ENCODE peak calls at places on chromosomes 12 and 14, in nine cellular contexts. One of them, this sample, is unnamed.

GRCh38 chr12:70787612-70788011 is 132.9 kb downstream of the PTPRR start:
- DNase-seq in GM20000: no peak
- DNase-seq in left ventricle myocardium inferior: no peak
- DNase-seq in AG04450: no peak
- DNase-seq in neural crest cell: no peak
- DNase-seq in cardiac muscle cell: no peak
- DNase-seq in pancreas: no peak
- DNase-seq in gastrocnemius medialis: no peak
- DNase-seq in heart right ventricle: no peak
- DNase-seq in this sample: no peak

GRCh38 chr12:96448287-96448686 is 41.1 kb upstream of the CFAP54 start:
- DNase-seq in GM20000: no peak
- DNase-seq in left ventricle myocardium inferior: no peak
- DNase-seq in AG04450: peak
- DNase-seq in neural crest cell: no peak
- DNase-seq in cardiac muscle cell: no peak
- DNase-seq in pancreas: no peak
- DNase-seq in gastrocnemius medialis: no peak
- DNase-seq in heart right ventricle: no peak
- DNase-seq in this sample: no peak

GRCh38 chr12:108665608-108666202 is 32.0 kb upstream of the SELPLG start:
- DNase-seq in GM20000: no peak
- DNase-seq in left ventricle myocardium inferior: no peak
- DNase-seq in AG04450: no peak
- DNase-seq in neural crest cell: no peak
- DNase-seq in cardiac muscle cell: peak
- DNase-seq in pancreas: no peak
- DNase-seq in gastrocnemius medialis: no peak
- DNase-seq in heart right ventricle: no peak
- DNase-seq in this sample: no peak

GRCh38 chr14:43308411-43308810 is 1198.7 kb downstream of the FSCB start:
- DNase-seq in GM20000: no peak
- DNase-seq in left ventricle myocardium inferior: no peak
- DNase-seq in AG04450: no peak
- DNase-seq in neural crest cell: no peak
- DNase-seq in cardiac muscle cell: no peak
- DNase-seq in pancreas: no peak
- DNase-seq in gastrocnemius medialis: no peak
- DNase-seq in heart right ventricle: no peak
- DNase-seq in this sample: no peak

GRCh38 chr12:65937181-65937641 is 112.9 kb downstream of the HMGA2 start:
- DNase-seq in GM20000: no peak
- DNase-seq in left ventricle myocardium inferior: no peak
- DNase-seq in AG04450: no peak
- DNase-seq in neural crest cell: no peak
- DNase-seq in cardiac muscle cell: no peak
- DNase-seq in pancreas: no peak
- DNase-seq in gastrocnemius medialis: no peak
- DNase-seq in heart right ventricle: no peak
- DNase-seq in this sample: no peak

GRCh38 chr12:19965196-19966038 is 402.9 kb upstream of the PDE3A start:
- DNase-seq in GM20000: no peak
- DNase-seq in left ventricle myocardium inferior: no peak
- DNase-seq in AG04450: no peak
- DNase-seq in neural crest cell: no peak
- DNase-seq in cardiac muscle cell: no peak
- DNase-seq in pancreas: no peak
- DNase-seq in gastrocnemius medialis: no peak
- DNase-seq in heart right ventricle: no peak
- DNase-seq in this sample: no peak

GRCh38 chr14:60485057-60485599 is 735 bp downstream of the C14orf39 start:
- DNase-seq in GM20000: no peak
- DNase-seq in left ventricle myocardium inferior: no peak
- DNase-seq in AG04450: no peak
- DNase-seq in neural crest cell: no peak
- DNase-seq in cardiac muscle cell: peak
- DNase-seq in pancreas: no peak
- DNase-seq in gastrocnemius medialis: no peak
- DNase-seq in heart right ventricle: no peak
- DNase-seq in this sample: no peak

GRCh38 chr12:115922952-115923564 is 354.4 kb downstream of the MED13L start:
- DNase-seq in GM20000: no peak
- DNase-seq in left ventricle myocardium inferior: no peak
- DNase-seq in AG04450: no peak
- DNase-seq in neural crest cell: no peak
- DNase-seq in cardiac muscle cell: no peak
- DNase-seq in pancreas: no peak
- DNase-seq in gastrocnemius medialis: no peak
- DNase-seq in heart right ventricle: no peak
- DNase-seq in this sample: no peak

GRCh38 chr14:22561661-22562579 is 27.1 kb downstream of the DAD1 start:
- DNase-seq in GM20000: peak
- DNase-seq in left ventricle myocardium inferior: no peak
- DNase-seq in AG04450: no peak
- DNase-seq in neural crest cell: no peak
- DNase-seq in cardiac muscle cell: no peak
- DNase-seq in pancreas: no peak
- DNase-seq in gastrocnemius medialis: no peak
- DNase-seq in heart right ventricle: no peak
- DNase-seq in this sample: no peak

GRCh38 chr12:51536159-51536558 is 54.9 kb upstream of the SCN8A start:
- DNase-seq in GM20000: no peak
- DNase-seq in left ventricle myocardium inferior: no peak
- DNase-seq in AG04450: no peak
- DNase-seq in neural crest cell: no peak
- DNase-seq in cardiac muscle cell: no peak
- DNase-seq in pancreas: no peak
- DNase-seq in gastrocnemius medialis: no peak
- DNase-seq in heart right ventricle: no peak
- DNase-seq in this sample: no peak

GRCh38 chr14:73712540-73713141 is 1.5 kb downstream of the PNMA1 start:
- DNase-seq in GM20000: peak
- DNase-seq in left ventricle myocardium inferior: no peak
- DNase-seq in AG04450: no peak
- DNase-seq in neural crest cell: no peak
- DNase-seq in cardiac muscle cell: peak
- DNase-seq in pancreas: no peak
- DNase-seq in gastrocnemius medialis: no peak
- DNase-seq in heart right ventricle: no peak
- DNase-seq in this sample: no peak

GRCh38 chr14:103104654-103105511 is 10.4 kb downstream of the EXOC3L4 start:
- DNase-seq in GM20000: peak
- DNase-seq in left ventricle myocardium inferior: peak
- DNase-seq in AG04450: no peak
- DNase-seq in neural crest cell: peak
- DNase-seq in cardiac muscle cell: peak
- DNase-seq in pancreas: peak
- DNase-seq in gastrocnemius medialis: peak
- DNase-seq in heart right ventricle: peak
- DNase-seq in this sample: no peak

GRCh38 chr14:78136695-78137094 is 33.5 kb upstream of the NRXN3 start:
- DNase-seq in GM20000: no peak
- DNase-seq in left ventricle myocardium inferior: no peak
- DNase-seq in AG04450: no peak
- DNase-seq in neural crest cell: no peak
- DNase-seq in cardiac muscle cell: no peak
- DNase-seq in pancreas: no peak
- DNase-seq in gastrocnemius medialis: no peak
- DNase-seq in heart right ventricle: no peak
- DNase-seq in this sample: no peak

GRCh38 chr14:78142994-78143393 is 27.2 kb upstream of the NRXN3 start:
- DNase-seq in GM20000: no peak
- DNase-seq in left ventricle myocardium inferior: no peak
- DNase-seq in AG04450: no peak
- DNase-seq in neural crest cell: no peak
- DNase-seq in cardiac muscle cell: no peak
- DNase-seq in pancreas: no peak
- DNase-seq in gastrocnemius medialis: no peak
- DNase-seq in heart right ventricle: no peak
- DNase-seq in this sample: no peak

GRCh38 chr14:78143489-78144145 is 26.6 kb upstream of the NRXN3 start:
- DNase-seq in GM20000: no peak
- DNase-seq in left ventricle myocardium inferior: no peak
- DNase-seq in AG04450: no peak
- DNase-seq in neural crest cell: no peak
- DNase-seq in cardiac muscle cell: no peak
- DNase-seq in pancreas: no peak
- DNase-seq in gastrocnemius medialis: no peak
- DNase-seq in heart right ventricle: no peak
- DNase-seq in this sample: no peak

GRCh38 chr14:78141590-78141989 is 28.6 kb upstream of the NRXN3 start:
- DNase-seq in GM20000: no peak
- DNase-seq in left ventricle myocardium inferior: no peak
- DNase-seq in AG04450: no peak
- DNase-seq in neural crest cell: no peak
- DNase-seq in cardiac muscle cell: no peak
- DNase-seq in pancreas: no peak
- DNase-seq in gastrocnemius medialis: no peak
- DNase-seq in heart right ventricle: no peak
- DNase-seq in this sample: no peak
- TF ChIP-seq CTCF in GM20000: no peak
- TF ChIP-seq CTCF in left ventricle myocardium inferior: no peak
- TF ChIP-seq CTCF in AG04450: no peak
- TF ChIP-seq CTCF in neural crest cell: peak
- TF ChIP-seq CTCF in cardiac muscle cell: no peak
- TF ChIP-seq CTCF in pancreas: no peak
- TF ChIP-seq CTCF in gastrocnemius medialis: no peak
- TF ChIP-seq CTCF in heart right ventricle: no peak
- TF ChIP-seq CTCF in this sample: no peak

DNA sequence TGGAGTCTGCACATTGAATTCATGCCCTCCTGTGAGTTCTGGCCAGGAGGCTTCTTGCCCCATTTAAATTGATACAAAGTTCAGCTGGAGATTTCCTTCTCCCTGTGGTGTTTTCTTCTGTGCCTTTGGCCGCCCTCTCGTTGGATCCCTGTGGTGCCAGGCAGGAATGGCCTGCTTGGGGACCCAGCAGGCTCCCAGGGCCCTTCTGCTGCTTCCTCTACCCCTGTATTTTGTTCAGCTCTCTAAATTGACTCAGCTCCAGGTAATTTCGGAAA is 197.2 kb downstream of the FOXA1 start:
- DNase-seq in GM20000: no peak
- DNase-seq in left ventricle myocardium inferior: no peak
- DNase-seq in AG04450: no peak
- DNase-seq in neural crest cell: no peak
- DNase-seq in cardiac muscle cell: no peak
- DNase-seq in pancreas: no peak
- DNase-seq in gastrocnemius medialis: no peak
- DNase-seq in heart right ventricle: no peak
- DNase-seq in this sample: no peak
- TF ChIP-seq CTCF in GM20000: no peak
- TF ChIP-seq CTCF in left ventricle myocardium inferior: no peak
- TF ChIP-seq CTCF in AG04450: no peak
- TF ChIP-seq CTCF in neural crest cell: no peak
- TF ChIP-seq CTCF in cardiac muscle cell: no peak
- TF ChIP-seq CTCF in pancreas: no peak
- TF ChIP-seq CTCF in gastrocnemius medialis: no peak
- TF ChIP-seq CTCF in heart right ventricle: no peak
- TF ChIP-seq CTCF in this sample: no peak

DNA sequence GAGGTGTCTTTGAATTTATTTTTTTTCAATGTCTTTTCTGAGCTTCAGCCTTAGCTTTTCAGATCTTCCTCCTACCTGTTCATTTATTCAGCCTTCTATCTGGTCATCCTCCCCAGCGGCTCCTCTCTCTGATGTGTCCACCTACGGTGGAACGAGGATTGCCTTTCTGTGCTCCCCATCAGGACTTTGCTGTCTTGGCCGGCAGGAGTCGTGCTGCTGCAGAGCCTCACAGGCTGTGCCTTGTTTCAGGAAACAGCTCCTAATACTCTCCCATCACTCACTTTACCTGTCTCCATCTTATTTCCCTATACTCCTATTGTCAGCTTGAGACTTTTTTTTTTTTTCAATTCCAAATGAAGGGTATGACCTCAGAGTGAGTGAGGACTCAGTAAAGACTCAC is 76.9 kb downstream of the KICS2 start:
- DNase-seq in GM20000: no peak
- DNase-seq in left ventricle myocardium inferior: no peak
- DNase-seq in AG04450: no peak
- DNase-seq in neural crest cell: no peak
- DNase-seq in cardiac muscle cell: no peak
- DNase-seq in pancreas: no peak
- DNase-seq in gastrocnemius medialis: no peak
- DNase-seq in heart right ventricle: no peak
- DNase-seq in this sample: no peak
- TF ChIP-seq CTCF in GM20000: no peak
- TF ChIP-seq CTCF in left ventricle myocardium inferior: no peak
- TF ChIP-seq CTCF in AG04450: no peak
- TF ChIP-seq CTCF in neural crest cell: no peak
- TF ChIP-seq CTCF in cardiac muscle cell: no peak
- TF ChIP-seq CTCF in pancreas: no peak
- TF ChIP-seq CTCF in gastrocnemius medialis: no peak
- TF ChIP-seq CTCF in heart right ventricle: no peak
- TF ChIP-seq CTCF in this sample: no peak

DNA sequence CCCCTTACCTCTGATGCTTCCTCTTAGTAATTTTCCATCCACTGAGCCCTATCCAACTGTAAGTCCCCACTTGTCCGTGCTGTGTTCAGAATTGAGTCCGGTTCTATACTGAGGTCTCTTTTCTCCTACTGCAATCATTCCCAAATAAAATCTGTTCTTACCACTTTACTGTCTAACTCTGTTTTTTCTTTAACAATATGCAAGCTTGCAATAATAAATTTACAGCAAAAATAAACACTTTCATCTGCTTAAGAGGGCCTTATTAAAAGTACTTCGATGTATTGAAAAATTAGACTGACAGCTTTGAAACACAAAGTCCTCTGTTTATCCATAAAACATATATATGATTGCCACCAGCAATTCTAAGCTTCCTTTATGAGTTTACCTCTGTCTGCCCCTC is 40.1 kb upstream of the G2E3 start:
- DNase-seq in GM20000: no peak
- DNase-seq in left ventricle myocardium inferior: no peak
- DNase-seq in AG04450: no peak
- DNase-seq in neural crest cell: no peak
- DNase-seq in cardiac muscle cell: no peak
- DNase-seq in pancreas: no peak
- DNase-seq in gastrocnemius medialis: no peak
- DNase-seq in heart right ventricle: no peak
- DNase-seq in this sample: no peak
- TF ChIP-seq CTCF in GM20000: no peak
- TF ChIP-seq CTCF in left ventricle myocardium inferior: no peak
- TF ChIP-seq CTCF in AG04450: no peak
- TF ChIP-seq CTCF in neural crest cell: no peak
- TF ChIP-seq CTCF in cardiac muscle cell: no peak
- TF ChIP-seq CTCF in pancreas: no peak
- TF ChIP-seq CTCF in gastrocnemius medialis: no peak
- TF ChIP-seq CTCF in heart right ventricle: no peak
- TF ChIP-seq CTCF in this sample: no peak

This sample was measured in GM12864.